ENCODE peak calls at places on chromosomes 12 and 14, in eight cellular contexts. U is activated CD4-positive, CD25-positive, alpha-beta regulatory T cell treated with anti-CD3 and anti-CD28 coated beads, Interleukin-2, amount 50 U/mL, for 72 hours; L is osteocyte; X is activated T-cell treated with anti-CD3 and anti-CD28 coated beads, Interleukin-2, amount 50 U/mL, for 72 hours; G is foreskin melanocyte; A is stimulated activated CD8-positive, alpha-beta memory T cell treated with anti-CD3 and anti-CD28 coated beads, Interleukin-2, amount 100 ng/mL, for 1 hour; O is lung microvascular endothelial cell; D is GM19239. F is an unnamed sample.

GRCh38 chr12:98727196-98727595 is 82.1 kb downstream of the APAF1 start:
- DNase-seq in G (no peak), L (no peak), D (no peak), O (no peak), X (no peak), U (no peak), A (no peak), F (no peak)

GRCh38 chr12:2691340-2692111 is 103.2 kb upstream of the FKBP4 start:
- DNase-seq in D (peak; percentile 71), A (no peak), O (no peak), L (peak; percentile 82), G (no peak), U (peak; percentile 58), X (peak; percentile 58), F (peak; percentile 13)

GRCh38 chr14:72788972-72789728 is 104.8 kb downstream of the DPF3 start:
- DNase-seq in X (no peak), O (no peak), L (no peak), D (no peak), U (no peak), A (no peak), G (no peak), F (no peak)

GRCh38 chr12:82691513-82691912 is 4.8 kb downstream of the TMTC2 start:
- DNase-seq in O (no peak), A (no peak), X (no peak), G (no peak), D (no peak), U (no peak), L (no peak), F (no peak)

GRCh38 chr12:98870521-98870920 is 225.4 kb downstream of the APAF1 start:
- DNase-seq in U (no peak), O (no peak), G (no peak), X (no peak), L (no peak), A (no peak), D (no peak), F (no peak)

GRCh38 chr12:51360315-51360714 is 13.8 kb upstream of the CELA1 start:
- DNase-seq in U (no peak), L (no peak), D (no peak), O (no peak), G (no peak), X (no peak), A (no peak), F (no peak)

GRCh38 chr12:77439749-77440148 is 374.4 kb upstream of the E2F7 start:
- DNase-seq in U (no peak), A (no peak), D (no peak), G (no peak), L (no peak), X (no peak), O (no peak), F (no peak)

GRCh38 chr14:77086017-77086727 is 11.9 kb upstream of the CIPC start:
- DNase-seq in A (no peak), O (peak; percentile 46), L (no peak), D (no peak), U (no peak), G (no peak), X (peak; percentile 16), F (no peak)

GRCh38 chr14:71473843-71474242 is 458.4 kb upstream of the RGS6 start:
- DNase-seq in D (no peak), L (no peak), A (no peak), X (no peak), G (no peak), U (no peak), O (no peak), F (no peak)

GRCh38 chr12:11961686-11962085 is 109.1 kb upstream of the BCL2L14 start:
- DNase-seq in U (no peak), X (no peak), O (no peak), A (no peak), L (no peak), G (no peak), D (no peak), F (no peak)

GRCh38 chr12:46256942-46257341 is 11.9 kb downstream of the SLC38A1 start:
- DNase-seq in G (no peak), D (no peak), X (no peak), U (no peak), A (no peak), O (no peak), L (no peak), F (no peak)

GRCh38 chr12:57631566-57632368 is 1.2 kb downstream of the B4GALNT1 start:
- DNase-seq in X (no peak), U (no peak), L (peak; percentile 81), O (no peak), A (no peak), D (no peak), G (no peak), F (no peak)

GRCh38 chr12:54997914-54998507 is 13.4 kb upstream of the TESPA1 start:
- DNase-seq in O (no peak), L (no peak), X (no peak), A (no peak), G (no peak), U (no peak), D (no peak), F (no peak)

GRCh38 chr14:89609701-89610100 is 192.7 kb upstream of the FOXN3 start:
- DNase-seq in A (no peak), O (no peak), X (no peak), G (no peak), D (no peak), L (no peak), U (no peak), F (no peak)

GRCh38 chr12:4107436-4107878 is 166.1 kb upstream of the CCND2 start:
- DNase-seq in O (peak; percentile 85), X (peak; percentile 71), D (peak; percentile 64), G (peak; percentile 27), L (peak; percentile 53), U (peak; percentile 47), A (peak; percentile 33), F (peak; percentile 79)

GRCh38 chr12:34600592-34601462 is 578.5 kb downstream of the ALG10 start:
- DNase-seq in G (no peak), X (no peak), D (no peak), U (no peak), O (no peak), A (no peak), L (no peak), F (no peak)

GRCh38 chr12:26080911-26081310 is 43.9 kb downstream of the BHLHE41 start:
- DNase-seq in X (no peak), O (no peak), G (no peak), D (no peak), A (no peak), L (no peak), U (no peak), F (no peak)

GRCh38 chr14:81176224-81176623 is 44.5 kb downstream of the GTF2A1 start:
- DNase-seq in D (no peak), O (no peak), U (no peak), X (no peak), L (no peak), A (no peak), G (no peak), F (no peak)

GRCh38 chr14:21647380-21647779 is 6.3 kb upstream of the OR4E2 start:
- DNase-seq in A (no peak), D (no peak), G (no peak), L (no peak), U (no peak), O (no peak), X (no peak), F (no peak)

GRCh38 chr12:44589697-44590096 is 286.4 kb downstream of the NELL2 start:
- DNase-seq in L (no peak), G (no peak), X (no peak), D (no peak), A (no peak), U (no peak), O (no peak), F (no peak)

GRCh38 chr14:66974397-66975025 is 214.7 kb upstream of the GARIN2 start:
- DNase-seq in U (no peak), O (no peak), X (no peak), G (peak; percentile 15), L (no peak), D (no peak), A (no peak), F (peak; percentile 2)

GRCh38 chr14:95519699-95520098 is 3.2 kb upstream of the SYNE3 start:
- DNase-seq in L (no peak), A (peak; percentile 43), O (peak; percentile 82), G (no peak), U (peak; percentile 51), D (no peak), X (peak; percentile 82), F (no peak)

GRCh38 chr12:79911889-79912656 is 22.8 kb downstream of the PPP1R12A start:
- DNase-seq in G (no peak), O (no peak), D (no peak), L (no peak), A (no peak), X (no peak), U (no peak), F (no peak)

GRCh38 chr12:104734541-104735075 is 223.5 kb downstream of the SLC41A2 start:
- DNase-seq in U (no peak), D (no peak), A (no peak), L (no peak), O (no peak), G (no peak), X (no peak), F (no peak)

GRCh38 chr14:95659986-95660385 is 26.2 kb upstream of the TCL1B start:
- DNase-seq in L (no peak), A (no peak), D (no peak), G (no peak), X (no peak), U (no peak), O (no peak), F (no peak)

GRCh38 chr14:61940669-61941420 is 178.6 kb downstream of the SNAPC1 start:
- DNase-seq in U (no peak), A (no peak), O (no peak), G (no peak), D (no peak), L (no peak), X (no peak), F (no peak)

GRCh38 chr14:52076334-52076733 is 7.5 kb upstream of the NID2 start:
- DNase-seq in U (no peak), A (no peak), G (no peak), D (no peak), X (no peak), L (no peak), O (peak; percentile 81), F (no peak)

GRCh38 chr12:981176-981828 is 9.7 kb upstream of the ERC1 start:
- DNase-seq in G (no peak), O (peak; percentile 23), X (no peak), L (no peak), A (no peak), D (no peak), U (no peak), F (no peak)

GRCh38 chr12:93243689-93244513 is 133.8 kb upstream of the NUDT4 start:
- DNase-seq in A (no peak), X (peak; percentile 25), D (no peak), O (peak; percentile 72), U (no peak), G (no peak), L (no peak), F (peak; percentile 47)

GRCh38 chr12:835754-836493 is 83.5 kb downstream of the WNK1 start:
- DNase-seq in G (no peak), O (no peak), X (no peak), U (no peak), A (no peak), L (no peak), D (no peak), F (no peak)

F was measured in SK-MEL-5.